ENCODE peak calls at places on chromosomes 11 and 22, in seven cellular contexts. One of them, this sample, is unnamed.

GRCh38 chr11:6611092-6612007 is 666 bp downstream of the TAF10 start:
- DNase-seq in mesenchymal stem cell: peak; percentile 34
- DNase-seq in neuronal stem cell: no peak
- DNase-seq in mesendoderm: peak; percentile 43
- DNase-seq in H9: peak; percentile 27
- DNase-seq in H1: no peak
- DNase-seq in trophoblast cell: no peak
- DNase-seq in this sample: peak; percentile 21

GRCh38 chr22:49877642-49878041 is 24.0 kb downstream of the ZBED4 start:
- DNase-seq in mesenchymal stem cell: no peak
- DNase-seq in neuronal stem cell: no peak
- DNase-seq in mesendoderm: no peak
- DNase-seq in H9: no peak
- DNase-seq in H1: no peak
- DNase-seq in trophoblast cell: no peak
- DNase-seq in this sample: no peak

GRCh38 chr11:34514597-34514996 is 1.0 kb upstream of the ELF5 start:
- DNase-seq in mesenchymal stem cell: no peak
- DNase-seq in neuronal stem cell: no peak
- DNase-seq in mesendoderm: no peak
- DNase-seq in H9: no peak
- DNase-seq in H1: no peak
- DNase-seq in trophoblast cell: no peak
- DNase-seq in this sample: no peak

GRCh38 chr11:57543601-57544000 is 6.2 kb downstream of the SMTNL1 start:
- DNase-seq in mesenchymal stem cell: no peak
- DNase-seq in neuronal stem cell: no peak
- DNase-seq in mesendoderm: no peak
- DNase-seq in H9: peak; percentile 54
- DNase-seq in H1: no peak
- DNase-seq in trophoblast cell: no peak
- DNase-seq in this sample: no peak

GRCh38 chr22:35587447-35587870 is 29.7 kb downstream of the MB start:
- DNase-seq in mesenchymal stem cell: no peak
- DNase-seq in neuronal stem cell: no peak
- DNase-seq in mesendoderm: no peak
- DNase-seq in H9: no peak
- DNase-seq in H1: no peak
- DNase-seq in trophoblast cell: no peak
- DNase-seq in this sample: no peak

GRCh38 chr11:122668562-122669090 is 13.1 kb downstream of the UBASH3B start:
- DNase-seq in mesenchymal stem cell: peak; percentile 96
- DNase-seq in neuronal stem cell: no peak
- DNase-seq in mesendoderm: no peak
- DNase-seq in H9: no peak
- DNase-seq in H1: no peak
- DNase-seq in trophoblast cell: no peak
- DNase-seq in this sample: peak; percentile 98

GRCh38 chr11:66888282-66888681 is 31.4 kb downstream of the LRFN4 start:
- DNase-seq in mesenchymal stem cell: no peak
- DNase-seq in neuronal stem cell: no peak
- DNase-seq in mesendoderm: no peak
- DNase-seq in H9: no peak
- DNase-seq in H1: no peak
- DNase-seq in trophoblast cell: no peak
- DNase-seq in this sample: no peak

GRCh38 chr22:23225724-23226496 is 45.6 kb downstream of the BCR start:
- DNase-seq in mesenchymal stem cell: no peak
- DNase-seq in neuronal stem cell: no peak
- DNase-seq in mesendoderm: no peak
- DNase-seq in H9: no peak
- DNase-seq in H1: no peak
- DNase-seq in trophoblast cell: no peak
- DNase-seq in this sample: no peak

GRCh38 chr11:81570669-81571068 is 1163.0 kb downstream of the FAM181B start:
- DNase-seq in mesenchymal stem cell: no peak
- DNase-seq in neuronal stem cell: no peak
- DNase-seq in mesendoderm: peak; percentile 11
- DNase-seq in H9: no peak
- DNase-seq in H1: no peak
- DNase-seq in trophoblast cell: no peak
- DNase-seq in this sample: no peak

GRCh38 chr11:61574611-61575010 is 6.3 kb downstream of the SYT7 start:
- DNase-seq in mesenchymal stem cell: no peak
- DNase-seq in neuronal stem cell: no peak
- DNase-seq in mesendoderm: no peak
- DNase-seq in H9: no peak
- DNase-seq in H1: no peak
- DNase-seq in trophoblast cell: no peak
- DNase-seq in this sample: no peak

GRCh38 chr22:23032681-23033080 is 37.6 kb upstream of the GNAZ start:
- DNase-seq in mesenchymal stem cell: no peak
- DNase-seq in neuronal stem cell: no peak
- DNase-seq in mesendoderm: no peak
- DNase-seq in H9: no peak
- DNase-seq in H1: no peak
- DNase-seq in trophoblast cell: peak; percentile 52
- DNase-seq in this sample: no peak

GRCh38 chr22:27452245-27452644 is 349.3 kb downstream of the MN1 start:
- DNase-seq in mesenchymal stem cell: no peak
- DNase-seq in neuronal stem cell: no peak
- DNase-seq in mesendoderm: no peak
- DNase-seq in H9: no peak
- DNase-seq in H1: no peak
- DNase-seq in trophoblast cell: no peak
- DNase-seq in this sample: no peak

GRCh38 chr22:49229483-49230193 is 598.0 kb downstream of the BRD1 start:
- DNase-seq in mesenchymal stem cell: no peak
- DNase-seq in neuronal stem cell: no peak
- DNase-seq in mesendoderm: no peak
- DNase-seq in H9: peak; percentile 8
- DNase-seq in H1: no peak
- DNase-seq in trophoblast cell: no peak
- DNase-seq in this sample: no peak

GRCh38 chr11:70948855-70949551 is 303.4 kb downstream of the SHANK2 start:
- DNase-seq in mesenchymal stem cell: no peak
- DNase-seq in neuronal stem cell: no peak
- DNase-seq in mesendoderm: no peak
- DNase-seq in H9: no peak
- DNase-seq in H1: no peak
- DNase-seq in trophoblast cell: no peak
- DNase-seq in this sample: no peak

GRCh38 chr11:12629601-12630313 is 44.5 kb upstream of the TEAD1 start:
- DNase-seq in mesenchymal stem cell: peak; percentile 73
- DNase-seq in neuronal stem cell: no peak
- DNase-seq in mesendoderm: no peak
- DNase-seq in H9: no peak
- DNase-seq in H1: no peak
- DNase-seq in trophoblast cell: peak; percentile 67
- DNase-seq in this sample: peak; percentile 78

GRCh38 chr22:27986459-27986858 is 67.4 kb upstream of the PITPNB start:
- DNase-seq in mesenchymal stem cell: peak; percentile 56
- DNase-seq in neuronal stem cell: no peak
- DNase-seq in mesendoderm: no peak
- DNase-seq in H9: peak; percentile 19
- DNase-seq in H1: no peak
- DNase-seq in trophoblast cell: no peak
- DNase-seq in this sample: no peak

GRCh38 chr22:32725369-32725988 is 76.0 kb upstream of the TIMP3 start:
- DNase-seq in mesenchymal stem cell: peak; percentile 37
- DNase-seq in neuronal stem cell: no peak
- DNase-seq in mesendoderm: no peak
- DNase-seq in H9: no peak
- DNase-seq in H1: no peak
- DNase-seq in trophoblast cell: peak; percentile 29
- DNase-seq in this sample: no peak

GRCh38 chr22:19631899-19632670 is 82.2 kb upstream of the SEPTIN5 start:
- DNase-seq in mesenchymal stem cell: peak; percentile 36
- DNase-seq in neuronal stem cell: peak; percentile 31
- DNase-seq in mesendoderm: peak; percentile 71
- DNase-seq in H9: peak; percentile 79
- DNase-seq in H1: no peak
- DNase-seq in trophoblast cell: no peak
- DNase-seq in this sample: peak; percentile 27

GRCh38 chr11:67437082-67437821 is at the start of gene PTPRCAP:
- DNase-seq in mesenchymal stem cell: no peak
- DNase-seq in neuronal stem cell: no peak
- DNase-seq in mesendoderm: peak; percentile 71
- DNase-seq in H9: no peak
- DNase-seq in H1: peak; percentile 38
- DNase-seq in trophoblast cell: no peak
- DNase-seq in this sample: no peak

GRCh38 chr11:95790933-95791247 is 592 bp downstream of the CEP57 start:
- DNase-seq in mesenchymal stem cell: peak; percentile 70
- DNase-seq in neuronal stem cell: peak; percentile 44
- DNase-seq in mesendoderm: peak; percentile 90
- DNase-seq in H9: peak; percentile 66
- DNase-seq in H1: no peak
- DNase-seq in trophoblast cell: peak; percentile 63
- DNase-seq in this sample: peak; percentile 64

GRCh38 chr11:95790123-95790932 is at the start of gene CEP57:
- DNase-seq in mesenchymal stem cell: peak; percentile 99
- DNase-seq in neuronal stem cell: peak; percentile 98
- DNase-seq in mesendoderm: peak; percentile 99
- DNase-seq in H9: peak; percentile 97
- DNase-seq in H1: peak; percentile 80
- DNase-seq in trophoblast cell: peak; percentile 94
- DNase-seq in this sample: peak; percentile 99

GRCh38 chr11:95788921-95789505 is 569 bp downstream of the FAM76B start:
- DNase-seq in mesenchymal stem cell: peak; percentile 77
- DNase-seq in neuronal stem cell: peak; percentile 54
- DNase-seq in mesendoderm: peak; percentile 84
- DNase-seq in H9: peak; percentile 57
- DNase-seq in H1: peak; percentile 2
- DNase-seq in trophoblast cell: peak; percentile 1
- DNase-seq in this sample: peak; percentile 43

GRCh38 chr11:95791385-95792033 is 1.2 kb downstream of the CEP57 start:
- DNase-seq in mesenchymal stem cell: no peak
- DNase-seq in neuronal stem cell: no peak
- DNase-seq in mesendoderm: no peak
- DNase-seq in H9: no peak
- DNase-seq in H1: no peak
- DNase-seq in trophoblast cell: no peak
- DNase-seq in this sample: no peak

GRCh38 chr11:95789506-95790122 is at the start of gene FAM76B:
- DNase-seq in mesenchymal stem cell: peak; percentile 100
- DNase-seq in neuronal stem cell: peak; percentile 99
- DNase-seq in mesendoderm: peak; percentile 100
- DNase-seq in H9: peak; percentile 98
- DNase-seq in H1: peak; percentile 95
- DNase-seq in trophoblast cell: peak; percentile 99
- DNase-seq in this sample: peak; percentile 99
- H3K18ac ChIP-seq in mesenchymal stem cell: peak within 1 kb of the TSS; percentile 92
- H3K18ac ChIP-seq in neuronal stem cell: peak within 1 kb of the TSS; percentile 96
- H3K18ac ChIP-seq in mesendoderm: peak within 1 kb of the TSS; percentile 72
- H3K18ac ChIP-seq in H9: peak within 1 kb of the TSS; percentile 98
- H3K18ac ChIP-seq in H1: peak within 1 kb of the TSS; percentile 75
- H3K18ac ChIP-seq in trophoblast cell: peak within 1 kb of the TSS; percentile 83
- H3K18ac ChIP-seq in this sample: peak within 1 kb of the TSS; percentile 74

DNA sequence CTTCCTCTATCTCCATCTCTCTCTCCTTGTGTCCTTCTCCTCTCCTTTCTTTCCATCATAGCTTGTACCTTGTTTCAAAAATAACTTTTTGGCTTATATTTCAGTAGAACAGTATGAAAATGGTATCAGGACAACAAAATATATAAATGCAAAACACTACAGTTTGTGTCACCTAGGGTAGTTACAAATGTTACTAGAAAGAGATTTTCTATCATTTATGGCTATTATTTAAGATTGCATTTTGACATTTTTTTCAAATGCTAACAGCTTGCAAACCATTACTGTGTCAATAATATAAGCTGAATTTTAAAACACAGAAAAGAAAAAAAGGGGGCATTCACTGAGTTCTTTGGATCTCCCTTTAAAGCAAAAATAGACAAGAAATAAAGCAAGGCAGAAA is 392.3 kb upstream of the LRRC4C start:
- DNase-seq in mesenchymal stem cell: no peak
- DNase-seq in neuronal stem cell: no peak
- DNase-seq in mesendoderm: no peak
- DNase-seq in H9: no peak
- DNase-seq in H1: no peak
- DNase-seq in trophoblast cell: no peak
- DNase-seq in this sample: no peak
- H3K18ac ChIP-seq in mesenchymal stem cell: no peak overlapping the region
- H3K18ac ChIP-seq in neuronal stem cell: no peak overlapping the region
- H3K18ac ChIP-seq in mesendoderm: no peak overlapping the region
- H3K18ac ChIP-seq in H9: no peak overlapping the region
- H3K18ac ChIP-seq in H1: no peak overlapping the region
- H3K18ac ChIP-seq in trophoblast cell: no peak overlapping the region
- H3K18ac ChIP-seq in this sample: no peak overlapping the region

GRCh38 chr22:30077279-30077678 is 3.0 kb upstream of the HORMAD2 start:
- DNase-seq in mesenchymal stem cell: no peak
- DNase-seq in neuronal stem cell: no peak
- DNase-seq in mesendoderm: no peak
- DNase-seq in H9: no peak
- DNase-seq in H1: no peak
- DNase-seq in trophoblast cell: no peak
- DNase-seq in this sample: no peak
- H3K18ac ChIP-seq in mesenchymal stem cell: no peak overlapping the region
- H3K18ac ChIP-seq in neuronal stem cell: no peak overlapping the region
- H3K18ac ChIP-seq in mesendoderm: no peak overlapping the region
- H3K18ac ChIP-seq in H9: no peak overlapping the region
- H3K18ac ChIP-seq in H1: no peak overlapping the region
- H3K18ac ChIP-seq in trophoblast cell: no peak overlapping the region
- H3K18ac ChIP-seq in this sample: no peak overlapping the region

GRCh38 chr11:114622858-114623257 is 27.3 kb upstream of the NXPE4 start:
- DNase-seq in mesenchymal stem cell: no peak
- DNase-seq in neuronal stem cell: no peak
- DNase-seq in mesendoderm: no peak
- DNase-seq in H9: no peak
- DNase-seq in H1: no peak
- DNase-seq in trophoblast cell: no peak
- DNase-seq in this sample: no peak

GRCh38 chr11:114623720-114624119 is 28.1 kb upstream of the NXPE4 start:
- DNase-seq in mesenchymal stem cell: no peak
- DNase-seq in neuronal stem cell: no peak
- DNase-seq in mesendoderm: no peak
- DNase-seq in H9: no peak
- DNase-seq in H1: no peak
- DNase-seq in trophoblast cell: no peak
- DNase-seq in this sample: no peak

GRCh38 chr11:114619659-114620173 is 24.1 kb upstream of the NXPE4 start:
- DNase-seq in mesenchymal stem cell: no peak
- DNase-seq in neuronal stem cell: no peak
- DNase-seq in mesendoderm: no peak
- DNase-seq in H9: no peak
- DNase-seq in H1: no peak
- DNase-seq in trophoblast cell: no peak
- DNase-seq in this sample: no peak

GRCh38 chr11:114621950-114622809 is 26.6 kb upstream of the NXPE4 start:
- DNase-seq in mesenchymal stem cell: no peak
- DNase-seq in neuronal stem cell: no peak
- DNase-seq in mesendoderm: no peak
- DNase-seq in H9: no peak
- DNase-seq in H1: no peak
- DNase-seq in trophoblast cell: no peak
- DNase-seq in this sample: no peak

DNA sequence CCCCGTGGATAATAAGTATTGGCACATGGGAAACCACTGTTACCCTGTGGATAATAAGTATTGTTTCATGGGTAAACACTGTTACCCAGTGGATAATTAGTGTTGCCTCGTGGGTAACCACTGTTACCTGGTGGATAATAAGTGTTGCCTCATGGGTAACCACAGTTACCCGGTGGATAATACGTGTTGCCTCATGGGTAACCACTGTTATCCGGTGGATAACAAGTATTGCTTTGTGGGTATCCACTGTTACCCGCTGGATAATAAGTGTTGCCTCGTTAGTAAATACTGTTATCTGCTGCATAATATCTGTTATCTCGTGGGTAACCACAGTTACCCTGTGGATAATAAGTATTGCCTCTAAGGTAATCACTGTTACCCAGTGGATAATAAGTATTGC is 25.5 kb upstream of the NXPE4 start:
- DNase-seq in mesenchymal stem cell: no peak
- DNase-seq in neuronal stem cell: no peak
- DNase-seq in mesendoderm: no peak
- DNase-seq in H9: no peak
- DNase-seq in H1: no peak
- DNase-seq in trophoblast cell: no peak
- DNase-seq in this sample: no peak
- H3K18ac ChIP-seq in mesenchymal stem cell: no peak overlapping the region
- H3K18ac ChIP-seq in neuronal stem cell: no peak overlapping the region
- H3K18ac ChIP-seq in mesendoderm: no peak overlapping the region
- H3K18ac ChIP-seq in H9: no peak overlapping the region
- H3K18ac ChIP-seq in H1: no peak overlapping the region
- H3K18ac ChIP-seq in trophoblast cell: no peak overlapping the region
- H3K18ac ChIP-seq in this sample: no peak overlapping the region

This sample was measured in IMR-90.